ENCODE peak calls at places on chromosomes 16 and 17, in four cellular contexts. M is HepG2, Q is K562, T is GM12878. D is an unnamed sample.

GRCh38 chr17:59397316-59398073 is 66.0 kb downstream of the YPEL2 start:
- DNase-seq in Q (no peak), T (no peak), M (no peak), D (no peak)

GRCh38 chr17:81566461-81567126 is 14.4 kb upstream of the FAAP100 start:
- DNase-seq in T (no peak), M (no peak), Q (no peak), D (no peak)

GRCh38 chr17:82239926-82240505 is 11.2 kb downstream of the SLC16A3 start:
- DNase-seq in T (no peak), M (peak), Q (no peak), D (no peak)

GRCh38 chr16:84726079-84726669 is 26.4 kb downstream of the USP10 start:
- DNase-seq in Q (peak), M (peak), T (no peak), D (peak)

GRCh38 chr17:43570518-43570928 is 24.4 kb upstream of the ETV4 start:
- DNase-seq in T (no peak), Q (no peak), M (no peak), D (no peak)

GRCh38 chr17:68598074-68598473 is 3.1 kb downstream of the FAM20A start:
- DNase-seq in Q (no peak), T (no peak), M (no peak), D (no peak)

GRCh38 chr17:59356543-59357218 is 25.2 kb downstream of the YPEL2 start:
- DNase-seq in M (no peak), T (no peak), Q (no peak), D (no peak)

GRCh38 chr17:67053438-67054000 is 9.2 kb downstream of the CACNG1 start:
- DNase-seq in Q (no peak), T (no peak), M (no peak), D (no peak)

GRCh38 chr16:88815901-88816589 is 4.3 kb upstream of the APRT start:
- DNase-seq in T (no peak), Q (peak), M (peak), D (no peak)

GRCh38 chr16:2205104-2205966 is at the start of gene MLST8:
- DNase-seq in M (peak), T (peak), Q (peak), D (peak)

GRCh38 chr17:66564992-66565465 is 262.6 kb downstream of the PRKCA start:
- DNase-seq in Q (no peak), T (no peak), M (peak), D (no peak)

GRCh38 chr17:47986520-47986919 is 15.6 kb downstream of the CDK5RAP3 start:
- DNase-seq in Q (no peak), T (no peak), M (no peak), D (no peak)

GRCh38 chr17:63405741-63406261 is 40.3 kb downstream of the CYB561 start:
- DNase-seq in T (no peak), Q (peak), M (peak), D (peak)

GRCh38 chr17:83192161-83192788 is 112.9 kb downstream of the METRNL start:
- DNase-seq in Q (no peak), M (no peak), T (no peak), D (no peak)

GRCh38 chr16:65622161-65622560 is 500.3 kb upstream of the CDH11 start:
- DNase-seq in T (no peak), Q (no peak), M (no peak), D (no peak)

GRCh38 chr17:73535746-73536145 is 108.5 kb downstream of the SDK2 start:
- DNase-seq in T (no peak), Q (no peak), M (no peak), D (no peak)

GRCh38 chr17:2892305-2892971 is 96.2 kb downstream of the RAP1GAP2 start:
- DNase-seq in T (no peak), Q (no peak), M (peak), D (no peak)

GRCh38 chr17:57873261-57874057 is 23.6 kb upstream of the MRPS23 start:
- DNase-seq in M (no peak), Q (no peak), T (no peak), D (no peak)

GRCh38 chr17:57671546-57672204 is 73.4 kb downstream of the CCDC182 start:
- DNase-seq in M (peak), Q (peak), T (no peak), D (peak)

GRCh38 chr17:47252766-47253512 is 688 bp upstream of the ITGB3 start:
- DNase-seq in M (no peak), T (no peak), Q (no peak), D (no peak)

GRCh38 chr17:47850692-47851573 is at the start of gene SP6:
- DNase-seq in Q (peak), T (no peak), M (peak), D (peak)

GRCh38 chr16:50153648-50154368 is 702 bp downstream of the TENT4B start:
- DNase-seq in T (no peak), Q (peak), M (no peak), D (peak)

GRCh38 chr16:3934491-3935185 is 54.1 kb upstream of the CREBBP start:
- DNase-seq in M (no peak), T (no peak), Q (no peak), D (no peak)

GRCh38 chr16:54265558-54266213 is 20.9 kb downstream of the IRX3 start:
- DNase-seq in T (no peak), M (peak), Q (no peak), D (no peak)

GRCh38 chr16:65453646-65454045 is 331.8 kb upstream of the CDH11 start:
- DNase-seq in T (no peak), Q (no peak), M (no peak), D (no peak)

GRCh38 chr17:72383053-72383847 is 262.4 kb downstream of the SOX9 start:
- DNase-seq in T (no peak), M (no peak), Q (peak), D (no peak)

GRCh38 chr17:33385133-33385532 is 92.0 kb upstream of the ASIC2 start:
- DNase-seq in Q (peak), M (no peak), T (no peak), D (no peak)

GRCh38 chr16:56789360-56789759 is 59.4 kb downstream of the NUP93 start:
- DNase-seq in Q (peak), M (peak), T (no peak), D (peak)

GRCh38 chr16:67092227-67092626 is 17.5 kb upstream of the PHAF1 start:
- DNase-seq in M (no peak), Q (no peak), T (no peak), D (no peak)

GRCh38 chr17:13209091-13209490 is 191.3 kb upstream of the ELAC2 start:
- DNase-seq in M (no peak), T (no peak), Q (no peak), D (no peak)

GRCh38 chr17:77146882-77147281 is 6.1 kb downstream of the SEC14L1 start:
- DNase-seq in T (no peak), M (no peak), Q (no peak), D (no peak)

GRCh38 chr17:68794636-68795503 is 160.3 kb downstream of the ABCA8 start:
- DNase-seq in T (no peak), M (peak), Q (no peak), D (no peak)

GRCh38 chr16:83682858-83683235 is 124.9 kb upstream of the HSBP1 start:
- DNase-seq in T (no peak), M (no peak), Q (no peak), D (no peak)

GRCh38 chr16:1445518-1446197 is 1.3 kb upstream of the CCDC154 start:
- DNase-seq in T (no peak), Q (no peak), M (no peak), D (no peak)

GRCh38 chr17:73705594-73705993 is 61.3 kb upstream of the SDK2 start:
- DNase-seq in T (no peak), Q (no peak), M (no peak), D (no peak)

GRCh38 chr17:60439501-60439900 is 17.2 kb downstream of the CHCT1 start:
- DNase-seq in Q (no peak), M (peak), T (no peak), D (no peak)

GRCh38 chr17:29369831-29370735 is 20.1 kb upstream of the TAOK1 start:
- DNase-seq in M (peak), Q (peak), T (peak), D (peak)

DNA sequence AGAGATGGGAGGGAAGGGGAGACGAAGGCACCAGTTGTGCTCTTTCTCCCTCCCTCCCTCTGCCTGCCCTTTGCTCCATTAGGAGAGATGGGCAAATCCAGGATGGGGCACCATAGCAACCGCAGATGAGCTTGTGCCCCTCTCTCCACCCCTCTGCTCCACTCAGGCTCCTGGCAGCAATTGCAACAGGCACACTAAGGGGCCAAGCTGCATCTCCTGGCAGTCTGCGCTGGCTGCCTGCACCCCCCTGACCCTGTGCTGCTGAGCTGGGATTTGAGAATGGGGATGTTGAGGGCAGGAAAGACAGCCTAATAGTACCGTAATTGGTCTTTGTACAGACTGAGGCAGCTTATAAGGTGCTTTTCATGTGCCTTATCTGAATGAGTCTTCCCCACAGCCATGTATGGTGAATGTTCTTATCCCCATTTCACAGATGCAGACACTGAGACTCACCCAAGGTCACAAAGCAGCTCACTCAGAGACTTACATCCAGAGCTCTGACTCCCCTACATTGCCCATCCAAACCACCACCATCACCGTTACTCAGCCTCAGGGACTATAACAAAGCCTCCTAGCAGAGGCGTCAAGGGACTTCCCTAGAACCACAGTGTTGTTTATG is 480 bp upstream of the GPR179 start:
- DNase-seq in T (no peak), Q (no peak), M (no peak), D (no peak)
- TF ChIP-seq TARDBP in T (no peak), Q (no peak), M (no peak), D (no peak)

DNA sequence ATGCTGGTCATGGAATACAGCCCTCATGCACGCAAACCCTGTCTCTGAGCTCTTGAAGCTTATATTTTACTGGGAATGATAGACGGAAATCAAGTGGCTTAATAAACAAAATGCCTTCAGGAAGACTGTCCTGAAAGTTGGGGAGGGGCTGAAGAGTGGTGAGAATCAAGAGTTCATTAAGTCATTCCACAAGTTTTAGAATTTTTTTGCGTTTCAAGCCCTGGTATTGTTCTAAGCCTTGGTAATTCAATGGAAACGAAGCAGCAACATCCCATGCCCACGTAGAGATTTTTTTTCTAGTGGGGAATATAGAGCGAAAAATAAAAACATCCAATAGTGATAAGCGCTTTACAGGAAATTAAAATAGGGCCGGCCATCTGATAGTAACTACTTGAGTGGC is 532 bp downstream of the PFAS start:
- DNase-seq in M (no peak), T (no peak), Q (no peak), D (no peak)
- TF ChIP-seq TARDBP in M (no peak), T (no peak), Q (no peak), D (no peak)

GRCh38 chr16:73093146-73094144 is 45.5 kb upstream of the ZFHX3 start:
- DNase-seq in Q (no peak), T (no peak), M (no peak), D (no peak)
- TF ChIP-seq TARDBP in Q (no peak), T (no peak), M (no peak), D (no peak)

GRCh38 chr16:30087181-30087898 is 4.4 kb downstream of the TBX6 start:
- DNase-seq in T (no peak), Q (no peak), M (no peak), D (no peak)
- TF ChIP-seq TARDBP in T (no peak), Q (no peak), M (no peak), D (no peak)

D was measured in HEK293T.